ENCODE peak calls at places on chromosomes 3 and 15, in ten cellular contexts. One of them, this sample, is unnamed.

GRCh38 chr3:135148431-135148830 is 353.4 kb downstream of the EPHB1 start:
- DNase-seq in foreskin fibroblast: no peak
- DNase-seq in ascending aorta: no peak
- DNase-seq in T-helper 9 cell: no peak
- DNase-seq in stimulated activated CD4-positive, alpha-beta T cell treated with anti-CD3 and anti-CD28 coated beads, Interleukin-12 subunit alpha, Interleukin-12 subunit beta, amount 100 ng/mL, for 4 hours: no peak
- DNase-seq in ovary: no peak
- DNase-seq in NCI-H1436: no peak
- DNase-seq in stimulated activated naive CD8-positive, alpha-beta T cell treated with anti-CD3 and anti-CD28 coated beads, Interleukin-15, amount 100 ng/mL, for 72 hours: no peak
- DNase-seq in HEK293T: no peak
- DNase-seq in iris pigment epithelial cell: no peak
- DNase-seq in this sample: no peak

GRCh38 chr3:152225176-152225575 is 43.6 kb upstream of the MBNL1 start:
- DNase-seq in ovary: no peak
- DNase-seq in HEK293T: no peak
- DNase-seq in iris pigment epithelial cell: peak; percentile 39
- DNase-seq in stimulated activated naive CD8-positive, alpha-beta T cell treated with anti-CD3 and anti-CD28 coated beads, Interleukin-15, amount 100 ng/mL, for 72 hours: no peak
- DNase-seq in stimulated activated CD4-positive, alpha-beta T cell treated with anti-CD3 and anti-CD28 coated beads, Interleukin-12 subunit alpha, Interleukin-12 subunit beta, amount 100 ng/mL, for 4 hours: no peak
- DNase-seq in T-helper 9 cell: no peak
- DNase-seq in NCI-H1436: no peak
- DNase-seq in foreskin fibroblast: peak; percentile 26
- DNase-seq in ascending aorta: no peak
- DNase-seq in this sample: no peak

GRCh38 chr3:28853830-28854229 is 427.0 kb upstream of the RBMS3 start:
- DNase-seq in ovary: no peak
- DNase-seq in foreskin fibroblast: peak; percentile 36
- DNase-seq in stimulated activated naive CD8-positive, alpha-beta T cell treated with anti-CD3 and anti-CD28 coated beads, Interleukin-15, amount 100 ng/mL, for 72 hours: no peak
- DNase-seq in ascending aorta: no peak
- DNase-seq in stimulated activated CD4-positive, alpha-beta T cell treated with anti-CD3 and anti-CD28 coated beads, Interleukin-12 subunit alpha, Interleukin-12 subunit beta, amount 100 ng/mL, for 4 hours: no peak
- DNase-seq in HEK293T: no peak
- DNase-seq in iris pigment epithelial cell: peak; percentile 25
- DNase-seq in T-helper 9 cell: no peak
- DNase-seq in NCI-H1436: no peak
- DNase-seq in this sample: no peak

GRCh38 chr3:183244219-183244618 is 8.8 kb upstream of the B3GNT5 start:
- DNase-seq in stimulated activated naive CD8-positive, alpha-beta T cell treated with anti-CD3 and anti-CD28 coated beads, Interleukin-15, amount 100 ng/mL, for 72 hours: no peak
- DNase-seq in ovary: no peak
- DNase-seq in stimulated activated CD4-positive, alpha-beta T cell treated with anti-CD3 and anti-CD28 coated beads, Interleukin-12 subunit alpha, Interleukin-12 subunit beta, amount 100 ng/mL, for 4 hours: no peak
- DNase-seq in T-helper 9 cell: no peak
- DNase-seq in ascending aorta: peak; percentile 76
- DNase-seq in foreskin fibroblast: peak; percentile 80
- DNase-seq in iris pigment epithelial cell: no peak
- DNase-seq in HEK293T: no peak
- DNase-seq in NCI-H1436: no peak
- DNase-seq in this sample: no peak

GRCh38 chr3:34364345-34364744 is 565.9 kb downstream of the PDCD6IP start:
- DNase-seq in foreskin fibroblast: no peak
- DNase-seq in HEK293T: no peak
- DNase-seq in ovary: no peak
- DNase-seq in NCI-H1436: no peak
- DNase-seq in stimulated activated naive CD8-positive, alpha-beta T cell treated with anti-CD3 and anti-CD28 coated beads, Interleukin-15, amount 100 ng/mL, for 72 hours: no peak
- DNase-seq in stimulated activated CD4-positive, alpha-beta T cell treated with anti-CD3 and anti-CD28 coated beads, Interleukin-12 subunit alpha, Interleukin-12 subunit beta, amount 100 ng/mL, for 4 hours: no peak
- DNase-seq in ascending aorta: no peak
- DNase-seq in iris pigment epithelial cell: peak; percentile 33
- DNase-seq in T-helper 9 cell: no peak
- DNase-seq in this sample: no peak

GRCh38 chr3:177665122-177665808 is 468.0 kb upstream of the TBL1XR1 start:
- DNase-seq in T-helper 9 cell: no peak
- DNase-seq in stimulated activated naive CD8-positive, alpha-beta T cell treated with anti-CD3 and anti-CD28 coated beads, Interleukin-15, amount 100 ng/mL, for 72 hours: no peak
- DNase-seq in ovary: no peak
- DNase-seq in foreskin fibroblast: peak; percentile 28
- DNase-seq in iris pigment epithelial cell: peak; percentile 96
- DNase-seq in NCI-H1436: no peak
- DNase-seq in ascending aorta: no peak
- DNase-seq in stimulated activated CD4-positive, alpha-beta T cell treated with anti-CD3 and anti-CD28 coated beads, Interleukin-12 subunit alpha, Interleukin-12 subunit beta, amount 100 ng/mL, for 4 hours: no peak
- DNase-seq in HEK293T: no peak
- DNase-seq in this sample: no peak

GRCh38 chr3:9081201-9081818 is 118.0 kb upstream of the RAD18 start:
- DNase-seq in foreskin fibroblast: no peak
- DNase-seq in ovary: no peak
- DNase-seq in HEK293T: no peak
- DNase-seq in NCI-H1436: no peak
- DNase-seq in T-helper 9 cell: no peak
- DNase-seq in iris pigment epithelial cell: no peak
- DNase-seq in stimulated activated CD4-positive, alpha-beta T cell treated with anti-CD3 and anti-CD28 coated beads, Interleukin-12 subunit alpha, Interleukin-12 subunit beta, amount 100 ng/mL, for 4 hours: no peak
- DNase-seq in stimulated activated naive CD8-positive, alpha-beta T cell treated with anti-CD3 and anti-CD28 coated beads, Interleukin-15, amount 100 ng/mL, for 72 hours: no peak
- DNase-seq in ascending aorta: no peak
- DNase-seq in this sample: no peak

GRCh38 chr15:44710236-44711088 is 661 bp downstream of the PATL2 start:
- DNase-seq in stimulated activated naive CD8-positive, alpha-beta T cell treated with anti-CD3 and anti-CD28 coated beads, Interleukin-15, amount 100 ng/mL, for 72 hours: peak; percentile 55
- DNase-seq in NCI-H1436: peak; percentile 9
- DNase-seq in ovary: no peak
- DNase-seq in iris pigment epithelial cell: no peak
- DNase-seq in stimulated activated CD4-positive, alpha-beta T cell treated with anti-CD3 and anti-CD28 coated beads, Interleukin-12 subunit alpha, Interleukin-12 subunit beta, amount 100 ng/mL, for 4 hours: no peak
- DNase-seq in T-helper 9 cell: no peak
- DNase-seq in ascending aorta: peak; percentile 77
- DNase-seq in HEK293T: no peak
- DNase-seq in foreskin fibroblast: peak; percentile 46
- DNase-seq in this sample: no peak

GRCh38 chr3:115834068-115834467 is 210.8 kb downstream of the GAP43 start:
- DNase-seq in HEK293T: no peak
- DNase-seq in NCI-H1436: no peak
- DNase-seq in stimulated activated CD4-positive, alpha-beta T cell treated with anti-CD3 and anti-CD28 coated beads, Interleukin-12 subunit alpha, Interleukin-12 subunit beta, amount 100 ng/mL, for 4 hours: no peak
- DNase-seq in foreskin fibroblast: peak; percentile 81
- DNase-seq in ascending aorta: no peak
- DNase-seq in ovary: no peak
- DNase-seq in T-helper 9 cell: no peak
- DNase-seq in stimulated activated naive CD8-positive, alpha-beta T cell treated with anti-CD3 and anti-CD28 coated beads, Interleukin-15, amount 100 ng/mL, for 72 hours: no peak
- DNase-seq in iris pigment epithelial cell: peak; percentile 87
- DNase-seq in this sample: peak; percentile 71

GRCh38 chr3:177898185-177898584 is 638.1 kb upstream of the KCNMB2 start:
- DNase-seq in ovary: no peak
- DNase-seq in NCI-H1436: no peak
- DNase-seq in T-helper 9 cell: no peak
- DNase-seq in iris pigment epithelial cell: no peak
- DNase-seq in stimulated activated naive CD8-positive, alpha-beta T cell treated with anti-CD3 and anti-CD28 coated beads, Interleukin-15, amount 100 ng/mL, for 72 hours: no peak
- DNase-seq in HEK293T: no peak
- DNase-seq in stimulated activated CD4-positive, alpha-beta T cell treated with anti-CD3 and anti-CD28 coated beads, Interleukin-12 subunit alpha, Interleukin-12 subunit beta, amount 100 ng/mL, for 4 hours: no peak
- DNase-seq in foreskin fibroblast: no peak
- DNase-seq in ascending aorta: no peak
- DNase-seq in this sample: no peak

GRCh38 chr3:51982352-51982837 is 940 bp upstream of the ACY1 start:
- DNase-seq in stimulated activated CD4-positive, alpha-beta T cell treated with anti-CD3 and anti-CD28 coated beads, Interleukin-12 subunit alpha, Interleukin-12 subunit beta, amount 100 ng/mL, for 4 hours: no peak
- DNase-seq in HEK293T: peak; percentile 56
- DNase-seq in NCI-H1436: no peak
- DNase-seq in T-helper 9 cell: peak; percentile 18
- DNase-seq in stimulated activated naive CD8-positive, alpha-beta T cell treated with anti-CD3 and anti-CD28 coated beads, Interleukin-15, amount 100 ng/mL, for 72 hours: peak; percentile 61
- DNase-seq in foreskin fibroblast: no peak
- DNase-seq in ascending aorta: no peak
- DNase-seq in iris pigment epithelial cell: no peak
- DNase-seq in ovary: no peak
- DNase-seq in this sample: no peak

GRCh38 chr15:70027518-70027917 is 70.2 kb downstream of the TLE3 start:
- DNase-seq in HEK293T: no peak
- DNase-seq in T-helper 9 cell: no peak
- DNase-seq in stimulated activated naive CD8-positive, alpha-beta T cell treated with anti-CD3 and anti-CD28 coated beads, Interleukin-15, amount 100 ng/mL, for 72 hours: no peak
- DNase-seq in iris pigment epithelial cell: no peak
- DNase-seq in stimulated activated CD4-positive, alpha-beta T cell treated with anti-CD3 and anti-CD28 coated beads, Interleukin-12 subunit alpha, Interleukin-12 subunit beta, amount 100 ng/mL, for 4 hours: no peak
- DNase-seq in ovary: no peak
- DNase-seq in ascending aorta: no peak
- DNase-seq in NCI-H1436: no peak
- DNase-seq in foreskin fibroblast: no peak
- DNase-seq in this sample: no peak

GRCh38 chr3:80870476-80871041 is 890.9 kb downstream of the GBE1 start:
- DNase-seq in iris pigment epithelial cell: no peak
- DNase-seq in NCI-H1436: no peak
- DNase-seq in HEK293T: no peak
- DNase-seq in stimulated activated CD4-positive, alpha-beta T cell treated with anti-CD3 and anti-CD28 coated beads, Interleukin-12 subunit alpha, Interleukin-12 subunit beta, amount 100 ng/mL, for 4 hours: no peak
- DNase-seq in T-helper 9 cell: no peak
- DNase-seq in ovary: no peak
- DNase-seq in ascending aorta: no peak
- DNase-seq in stimulated activated naive CD8-positive, alpha-beta T cell treated with anti-CD3 and anti-CD28 coated beads, Interleukin-15, amount 100 ng/mL, for 72 hours: no peak
- DNase-seq in foreskin fibroblast: no peak
- DNase-seq in this sample: no peak

GRCh38 chr3:128933213-128933921 is 53.9 kb downstream of the ACAD9 start:
- DNase-seq in T-helper 9 cell: no peak
- DNase-seq in iris pigment epithelial cell: no peak
- DNase-seq in stimulated activated CD4-positive, alpha-beta T cell treated with anti-CD3 and anti-CD28 coated beads, Interleukin-12 subunit alpha, Interleukin-12 subunit beta, amount 100 ng/mL, for 4 hours: no peak
- DNase-seq in stimulated activated naive CD8-positive, alpha-beta T cell treated with anti-CD3 and anti-CD28 coated beads, Interleukin-15, amount 100 ng/mL, for 72 hours: no peak
- DNase-seq in ascending aorta: no peak
- DNase-seq in foreskin fibroblast: no peak
- DNase-seq in NCI-H1436: no peak
- DNase-seq in ovary: no peak
- DNase-seq in HEK293T: no peak
- DNase-seq in this sample: no peak

GRCh38 chr15:25766421-25766820 is 96.7 kb downstream of the ATP10A start:
- DNase-seq in ascending aorta: no peak
- DNase-seq in stimulated activated CD4-positive, alpha-beta T cell treated with anti-CD3 and anti-CD28 coated beads, Interleukin-12 subunit alpha, Interleukin-12 subunit beta, amount 100 ng/mL, for 4 hours: no peak
- DNase-seq in ovary: no peak
- DNase-seq in stimulated activated naive CD8-positive, alpha-beta T cell treated with anti-CD3 and anti-CD28 coated beads, Interleukin-15, amount 100 ng/mL, for 72 hours: no peak
- DNase-seq in iris pigment epithelial cell: no peak
- DNase-seq in HEK293T: no peak
- DNase-seq in NCI-H1436: no peak
- DNase-seq in foreskin fibroblast: no peak
- DNase-seq in T-helper 9 cell: no peak
- DNase-seq in this sample: no peak

GRCh38 chr3:80612366-80612765 is 844.6 kb upstream of the ROBO1 start:
- DNase-seq in HEK293T: no peak
- DNase-seq in T-helper 9 cell: no peak
- DNase-seq in iris pigment epithelial cell: no peak
- DNase-seq in foreskin fibroblast: no peak
- DNase-seq in ascending aorta: no peak
- DNase-seq in NCI-H1436: no peak
- DNase-seq in ovary: no peak
- DNase-seq in stimulated activated CD4-positive, alpha-beta T cell treated with anti-CD3 and anti-CD28 coated beads, Interleukin-12 subunit alpha, Interleukin-12 subunit beta, amount 100 ng/mL, for 4 hours: no peak
- DNase-seq in stimulated activated naive CD8-positive, alpha-beta T cell treated with anti-CD3 and anti-CD28 coated beads, Interleukin-15, amount 100 ng/mL, for 72 hours: no peak
- DNase-seq in this sample: no peak

GRCh38 chr3:197802505-197803459 is 11.7 kb downstream of the LRCH3 start:
- DNase-seq in NCI-H1436: no peak
- DNase-seq in stimulated activated naive CD8-positive, alpha-beta T cell treated with anti-CD3 and anti-CD28 coated beads, Interleukin-15, amount 100 ng/mL, for 72 hours: no peak
- DNase-seq in ovary: no peak
- DNase-seq in foreskin fibroblast: no peak
- DNase-seq in T-helper 9 cell: no peak
- DNase-seq in ascending aorta: no peak
- DNase-seq in stimulated activated CD4-positive, alpha-beta T cell treated with anti-CD3 and anti-CD28 coated beads, Interleukin-12 subunit alpha, Interleukin-12 subunit beta, amount 100 ng/mL, for 4 hours: no peak
- DNase-seq in HEK293T: peak; percentile 7
- DNase-seq in iris pigment epithelial cell: no peak
- DNase-seq in this sample: no peak

GRCh38 chr15:100516592-100517489 is 11.9 kb downstream of the CERS3 start:
- DNase-seq in T-helper 9 cell: no peak
- DNase-seq in ovary: no peak
- DNase-seq in HEK293T: no peak
- DNase-seq in foreskin fibroblast: no peak
- DNase-seq in stimulated activated naive CD8-positive, alpha-beta T cell treated with anti-CD3 and anti-CD28 coated beads, Interleukin-15, amount 100 ng/mL, for 72 hours: no peak
- DNase-seq in NCI-H1436: no peak
- DNase-seq in iris pigment epithelial cell: no peak
- DNase-seq in ascending aorta: no peak
- DNase-seq in stimulated activated CD4-positive, alpha-beta T cell treated with anti-CD3 and anti-CD28 coated beads, Interleukin-12 subunit alpha, Interleukin-12 subunit beta, amount 100 ng/mL, for 4 hours: no peak
- DNase-seq in this sample: no peak

GRCh38 chr3:144687862-144688261 is 716.2 kb downstream of the DIPK2A start:
- DNase-seq in ascending aorta: no peak
- DNase-seq in NCI-H1436: no peak
- DNase-seq in foreskin fibroblast: no peak
- DNase-seq in T-helper 9 cell: no peak
- DNase-seq in stimulated activated naive CD8-positive, alpha-beta T cell treated with anti-CD3 and anti-CD28 coated beads, Interleukin-15, amount 100 ng/mL, for 72 hours: no peak
- DNase-seq in HEK293T: peak; percentile 6
- DNase-seq in ovary: no peak
- DNase-seq in iris pigment epithelial cell: no peak
- DNase-seq in stimulated activated CD4-positive, alpha-beta T cell treated with anti-CD3 and anti-CD28 coated beads, Interleukin-12 subunit alpha, Interleukin-12 subunit beta, amount 100 ng/mL, for 4 hours: no peak
- DNase-seq in this sample: no peak

GRCh38 chr15:41870689-41871081 is 23.2 kb downstream of the SPTBN5 start:
- DNase-seq in iris pigment epithelial cell: peak; percentile 73
- DNase-seq in T-helper 9 cell: peak; percentile 29
- DNase-seq in HEK293T: no peak
- DNase-seq in stimulated activated naive CD8-positive, alpha-beta T cell treated with anti-CD3 and anti-CD28 coated beads, Interleukin-15, amount 100 ng/mL, for 72 hours: peak; percentile 45
- DNase-seq in foreskin fibroblast: peak; percentile 54
- DNase-seq in ascending aorta: no peak
- DNase-seq in stimulated activated CD4-positive, alpha-beta T cell treated with anti-CD3 and anti-CD28 coated beads, Interleukin-12 subunit alpha, Interleukin-12 subunit beta, amount 100 ng/mL, for 4 hours: peak; percentile 38
- DNase-seq in ovary: no peak
- DNase-seq in NCI-H1436: no peak
- DNase-seq in this sample: no peak

GRCh38 chr3:11120091-11120845 is 34.0 kb upstream of the HRH1 start:
- DNase-seq in T-helper 9 cell: no peak
- DNase-seq in stimulated activated CD4-positive, alpha-beta T cell treated with anti-CD3 and anti-CD28 coated beads, Interleukin-12 subunit alpha, Interleukin-12 subunit beta, amount 100 ng/mL, for 4 hours: no peak
- DNase-seq in HEK293T: no peak
- DNase-seq in iris pigment epithelial cell: peak; percentile 38
- DNase-seq in ascending aorta: no peak
- DNase-seq in NCI-H1436: no peak
- DNase-seq in ovary: no peak
- DNase-seq in stimulated activated naive CD8-positive, alpha-beta T cell treated with anti-CD3 and anti-CD28 coated beads, Interleukin-15, amount 100 ng/mL, for 72 hours: no peak
- DNase-seq in foreskin fibroblast: no peak
- DNase-seq in this sample: no peak

GRCh38 chr3:53068176-53068575 is 22.3 kb upstream of the SFMBT1 start:
- DNase-seq in stimulated activated naive CD8-positive, alpha-beta T cell treated with anti-CD3 and anti-CD28 coated beads, Interleukin-15, amount 100 ng/mL, for 72 hours: no peak
- DNase-seq in ovary: peak; percentile 3
- DNase-seq in stimulated activated CD4-positive, alpha-beta T cell treated with anti-CD3 and anti-CD28 coated beads, Interleukin-12 subunit alpha, Interleukin-12 subunit beta, amount 100 ng/mL, for 4 hours: no peak
- DNase-seq in ascending aorta: no peak
- DNase-seq in foreskin fibroblast: no peak
- DNase-seq in NCI-H1436: no peak
- DNase-seq in T-helper 9 cell: no peak
- DNase-seq in HEK293T: no peak
- DNase-seq in iris pigment epithelial cell: no peak
- DNase-seq in this sample: no peak

GRCh38 chr3:58237238-58237939 is at the start of gene ABHD6:
- DNase-seq in stimulated activated naive CD8-positive, alpha-beta T cell treated with anti-CD3 and anti-CD28 coated beads, Interleukin-15, amount 100 ng/mL, for 72 hours: peak; percentile 84
- DNase-seq in T-helper 9 cell: peak; percentile 82
- DNase-seq in foreskin fibroblast: peak; percentile 87
- DNase-seq in iris pigment epithelial cell: peak; percentile 68
- DNase-seq in NCI-H1436: peak; percentile 23
- DNase-seq in stimulated activated CD4-positive, alpha-beta T cell treated with anti-CD3 and anti-CD28 coated beads, Interleukin-12 subunit alpha, Interleukin-12 subunit beta, amount 100 ng/mL, for 4 hours: peak; percentile 81
- DNase-seq in ascending aorta: peak; percentile 85
- DNase-seq in ovary: peak; percentile 83
- DNase-seq in HEK293T: peak; percentile 88
- DNase-seq in this sample: peak; percentile 46

GRCh38 chr15:61752001-61752400 is 308.2 kb downstream of the VPS13C start:
- DNase-seq in foreskin fibroblast: no peak
- DNase-seq in T-helper 9 cell: no peak
- DNase-seq in stimulated activated naive CD8-positive, alpha-beta T cell treated with anti-CD3 and anti-CD28 coated beads, Interleukin-15, amount 100 ng/mL, for 72 hours: no peak
- DNase-seq in NCI-H1436: no peak
- DNase-seq in ascending aorta: no peak
- DNase-seq in ovary: no peak
- DNase-seq in iris pigment epithelial cell: no peak
- DNase-seq in stimulated activated CD4-positive, alpha-beta T cell treated with anti-CD3 and anti-CD28 coated beads, Interleukin-12 subunit alpha, Interleukin-12 subunit beta, amount 100 ng/mL, for 4 hours: no peak
- DNase-seq in HEK293T: no peak
- DNase-seq in this sample: no peak

GRCh38 chr3:195040094-195040493 is 230.9 kb downstream of the XXYLT1 start:
- DNase-seq in HEK293T: no peak
- DNase-seq in ovary: no peak
- DNase-seq in NCI-H1436: no peak
- DNase-seq in foreskin fibroblast: no peak
- DNase-seq in ascending aorta: peak; percentile 48
- DNase-seq in T-helper 9 cell: no peak
- DNase-seq in iris pigment epithelial cell: no peak
- DNase-seq in stimulated activated naive CD8-positive, alpha-beta T cell treated with anti-CD3 and anti-CD28 coated beads, Interleukin-15, amount 100 ng/mL, for 72 hours: no peak
- DNase-seq in stimulated activated CD4-positive, alpha-beta T cell treated with anti-CD3 and anti-CD28 coated beads, Interleukin-12 subunit alpha, Interleukin-12 subunit beta, amount 100 ng/mL, for 4 hours: no peak
- DNase-seq in this sample: no peak

GRCh38 chr3:101695779-101696372 is 9.4 kb upstream of the RPL24 start:
- DNase-seq in stimulated activated naive CD8-positive, alpha-beta T cell treated with anti-CD3 and anti-CD28 coated beads, Interleukin-15, amount 100 ng/mL, for 72 hours: peak; percentile 25
- DNase-seq in NCI-H1436: no peak
- DNase-seq in foreskin fibroblast: peak; percentile 74
- DNase-seq in ovary: no peak
- DNase-seq in iris pigment epithelial cell: peak; percentile 55
- DNase-seq in stimulated activated CD4-positive, alpha-beta T cell treated with anti-CD3 and anti-CD28 coated beads, Interleukin-12 subunit alpha, Interleukin-12 subunit beta, amount 100 ng/mL, for 4 hours: no peak
- DNase-seq in ascending aorta: no peak
- DNase-seq in T-helper 9 cell: no peak
- DNase-seq in HEK293T: peak; percentile 15
- DNase-seq in this sample: no peak

GRCh38 chr3:126677862-126678549 is 23.1 kb upstream of the TXNRD3 start:
- DNase-seq in stimulated activated CD4-positive, alpha-beta T cell treated with anti-CD3 and anti-CD28 coated beads, Interleukin-12 subunit alpha, Interleukin-12 subunit beta, amount 100 ng/mL, for 4 hours: no peak
- DNase-seq in foreskin fibroblast: no peak
- DNase-seq in ovary: no peak
- DNase-seq in iris pigment epithelial cell: no peak
- DNase-seq in NCI-H1436: no peak
- DNase-seq in T-helper 9 cell: no peak
- DNase-seq in stimulated activated naive CD8-positive, alpha-beta T cell treated with anti-CD3 and anti-CD28 coated beads, Interleukin-15, amount 100 ng/mL, for 72 hours: no peak
- DNase-seq in ascending aorta: no peak
- DNase-seq in HEK293T: no peak
- DNase-seq in this sample: no peak

GRCh38 chr15:75455982-75456531 is 4.6 kb upstream of the SIN3A start:
- DNase-seq in iris pigment epithelial cell: peak; percentile 65
- DNase-seq in stimulated activated CD4-positive, alpha-beta T cell treated with anti-CD3 and anti-CD28 coated beads, Interleukin-12 subunit alpha, Interleukin-12 subunit beta, amount 100 ng/mL, for 4 hours: no peak
- DNase-seq in foreskin fibroblast: peak; percentile 68
- DNase-seq in NCI-H1436: peak; percentile 1
- DNase-seq in ascending aorta: peak; percentile 86
- DNase-seq in ovary: no peak
- DNase-seq in T-helper 9 cell: peak; percentile 35
- DNase-seq in stimulated activated naive CD8-positive, alpha-beta T cell treated with anti-CD3 and anti-CD28 coated beads, Interleukin-15, amount 100 ng/mL, for 72 hours: peak; percentile 77
- DNase-seq in HEK293T: peak; percentile 57
- DNase-seq in this sample: no peak

This sample was measured in HS-27A.